ENCODE peak calls at places on chromosomes 7 and 10, in eight cellular contexts. One of them, this sample, is unnamed.

GRCh38 chr10:22247636-22248035 is 29.8 kb upstream of the EBLN1 start:
- DNase-seq in H54: no peak
- DNase-seq in NCI-H1092 treated with DMSO at 0.1 percent for 48 hours: no peak
- DNase-seq in GM12891: no peak
- DNase-seq in fibroblast of the aortic adventitia: no peak
- DNase-seq in heart left ventricle: no peak
- DNase-seq in germinal center: no peak
- DNase-seq in Kasumi-1: no peak
- DNase-seq in this sample: no peak

GRCh38 chr7:40826419-40827216 is 691.8 kb downstream of the SUGCT start:
- DNase-seq in H54: no peak
- DNase-seq in NCI-H1092 treated with DMSO at 0.1 percent for 48 hours: no peak
- DNase-seq in GM12891: no peak
- DNase-seq in fibroblast of the aortic adventitia: peak
- DNase-seq in heart left ventricle: no peak
- DNase-seq in germinal center: no peak
- DNase-seq in Kasumi-1: no peak
- DNase-seq in this sample: no peak

GRCh38 chr7:89584896-89585295 is 569.4 kb upstream of the STEAP1 start:
- DNase-seq in H54: no peak
- DNase-seq in NCI-H1092 treated with DMSO at 0.1 percent for 48 hours: no peak
- DNase-seq in GM12891: no peak
- DNase-seq in fibroblast of the aortic adventitia: no peak
- DNase-seq in heart left ventricle: no peak
- DNase-seq in germinal center: no peak
- DNase-seq in Kasumi-1: no peak
- DNase-seq in this sample: no peak

GRCh38 chr7:95059842-95060313 is 152.5 kb downstream of the PPP1R9A start:
- DNase-seq in H54: no peak
- DNase-seq in NCI-H1092 treated with DMSO at 0.1 percent for 48 hours: no peak
- DNase-seq in GM12891: no peak
- DNase-seq in fibroblast of the aortic adventitia: no peak
- DNase-seq in heart left ventricle: peak
- DNase-seq in germinal center: no peak
- DNase-seq in Kasumi-1: no peak
- DNase-seq in this sample: no peak

GRCh38 chr7:26813426-26813825 is 51.0 kb downstream of the SKAP2 start:
- DNase-seq in H54: no peak
- DNase-seq in NCI-H1092 treated with DMSO at 0.1 percent for 48 hours: no peak
- DNase-seq in GM12891: no peak
- DNase-seq in fibroblast of the aortic adventitia: peak
- DNase-seq in heart left ventricle: no peak
- DNase-seq in germinal center: no peak
- DNase-seq in Kasumi-1: no peak
- DNase-seq in this sample: no peak

GRCh38 chr7:24660541-24660940 is 87.3 kb downstream of the PALS2 start:
- DNase-seq in H54: no peak
- DNase-seq in NCI-H1092 treated with DMSO at 0.1 percent for 48 hours: no peak
- DNase-seq in GM12891: no peak
- DNase-seq in fibroblast of the aortic adventitia: peak
- DNase-seq in heart left ventricle: no peak
- DNase-seq in germinal center: no peak
- DNase-seq in Kasumi-1: no peak
- DNase-seq in this sample: no peak

GRCh38 chr7:34879871-34880270 is 157.4 kb downstream of the DPY19L1 start:
- DNase-seq in H54: no peak
- DNase-seq in NCI-H1092 treated with DMSO at 0.1 percent for 48 hours: no peak
- DNase-seq in GM12891: no peak
- DNase-seq in fibroblast of the aortic adventitia: no peak
- DNase-seq in heart left ventricle: no peak
- DNase-seq in germinal center: no peak
- DNase-seq in Kasumi-1: no peak
- DNase-seq in this sample: no peak

GRCh38 chr7:35624299-35625186 is 70.4 kb downstream of the HERPUD2 start:
- DNase-seq in H54: peak
- DNase-seq in NCI-H1092 treated with DMSO at 0.1 percent for 48 hours: peak
- DNase-seq in GM12891: peak
- DNase-seq in fibroblast of the aortic adventitia: peak
- DNase-seq in heart left ventricle: peak
- DNase-seq in germinal center: peak
- DNase-seq in Kasumi-1: peak
- DNase-seq in this sample: no peak

GRCh38 chr10:118471863-118472262 is 123.6 kb downstream of the PRLHR start:
- DNase-seq in H54: no peak
- DNase-seq in NCI-H1092 treated with DMSO at 0.1 percent for 48 hours: no peak
- DNase-seq in GM12891: no peak
- DNase-seq in fibroblast of the aortic adventitia: peak
- DNase-seq in heart left ventricle: no peak
- DNase-seq in germinal center: no peak
- DNase-seq in Kasumi-1: no peak
- DNase-seq in this sample: no peak

GRCh38 chr10:46536171-46536570 is 20.3 kb downstream of the GPRIN2 start:
- DNase-seq in H54: no peak
- DNase-seq in NCI-H1092 treated with DMSO at 0.1 percent for 48 hours: no peak
- DNase-seq in GM12891: no peak
- DNase-seq in fibroblast of the aortic adventitia: no peak
- DNase-seq in heart left ventricle: no peak
- DNase-seq in germinal center: no peak
- DNase-seq in Kasumi-1: no peak
- DNase-seq in this sample: peak

GRCh38 chr10:115095758-115096157 is 2.6 kb downstream of the ATRNL1 start:
- DNase-seq in H54: no peak
- DNase-seq in NCI-H1092 treated with DMSO at 0.1 percent for 48 hours: no peak
- DNase-seq in GM12891: no peak
- DNase-seq in fibroblast of the aortic adventitia: no peak
- DNase-seq in heart left ventricle: no peak
- DNase-seq in germinal center: no peak
- DNase-seq in Kasumi-1: no peak
- DNase-seq in this sample: no peak

GRCh38 chr10:6494934-6495592 is 85.0 kb downstream of the PRKCQ start:
- DNase-seq in H54: no peak
- DNase-seq in NCI-H1092 treated with DMSO at 0.1 percent for 48 hours: no peak
- DNase-seq in GM12891: no peak
- DNase-seq in fibroblast of the aortic adventitia: no peak
- DNase-seq in heart left ventricle: no peak
- DNase-seq in germinal center: no peak
- DNase-seq in Kasumi-1: no peak
- DNase-seq in this sample: no peak

GRCh38 chr7:27138987-27139334 is 4.5 kb downstream of the HOXA5 start:
- DNase-seq in H54: no peak
- DNase-seq in NCI-H1092 treated with DMSO at 0.1 percent for 48 hours: no peak
- DNase-seq in GM12891: no peak
- DNase-seq in fibroblast of the aortic adventitia: no peak
- DNase-seq in heart left ventricle: no peak
- DNase-seq in germinal center: no peak
- DNase-seq in Kasumi-1: no peak
- DNase-seq in this sample: no peak

GRCh38 chr7:78033428-78033827 is 234.9 kb downstream of the PHTF2 start:
- DNase-seq in H54: no peak
- DNase-seq in NCI-H1092 treated with DMSO at 0.1 percent for 48 hours: no peak
- DNase-seq in GM12891: no peak
- DNase-seq in fibroblast of the aortic adventitia: no peak
- DNase-seq in heart left ventricle: no peak
- DNase-seq in germinal center: no peak
- DNase-seq in Kasumi-1: no peak
- DNase-seq in this sample: no peak

GRCh38 chr10:72904806-72905205 is 11.3 kb downstream of the OIT3 start:
- DNase-seq in H54: no peak
- DNase-seq in NCI-H1092 treated with DMSO at 0.1 percent for 48 hours: no peak
- DNase-seq in GM12891: no peak
- DNase-seq in fibroblast of the aortic adventitia: no peak
- DNase-seq in heart left ventricle: no peak
- DNase-seq in germinal center: peak
- DNase-seq in Kasumi-1: no peak
- DNase-seq in this sample: no peak

GRCh38 chr7:38428040-38428439 is 154.6 kb upstream of the TARP start:
- DNase-seq in H54: no peak
- DNase-seq in NCI-H1092 treated with DMSO at 0.1 percent for 48 hours: no peak
- DNase-seq in GM12891: no peak
- DNase-seq in fibroblast of the aortic adventitia: peak
- DNase-seq in heart left ventricle: no peak
- DNase-seq in germinal center: no peak
- DNase-seq in Kasumi-1: no peak
- DNase-seq in this sample: no peak

GRCh38 chr10:121409466-121410104 is 188.7 kb downstream of the FGFR2 start:
- DNase-seq in H54: no peak
- DNase-seq in NCI-H1092 treated with DMSO at 0.1 percent for 48 hours: no peak
- DNase-seq in GM12891: no peak
- DNase-seq in fibroblast of the aortic adventitia: no peak
- DNase-seq in heart left ventricle: no peak
- DNase-seq in germinal center: no peak
- DNase-seq in Kasumi-1: no peak
- DNase-seq in this sample: no peak

GRCh38 chr7:43864126-43864525 is 5.2 kb downstream of the MRPS24 start:
- DNase-seq in H54: no peak
- DNase-seq in NCI-H1092 treated with DMSO at 0.1 percent for 48 hours: no peak
- DNase-seq in GM12891: no peak
- DNase-seq in fibroblast of the aortic adventitia: no peak
- DNase-seq in heart left ventricle: no peak
- DNase-seq in germinal center: no peak
- DNase-seq in Kasumi-1: no peak
- DNase-seq in this sample: no peak

GRCh38 chr10:131773321-131773988 is 127.4 kb upstream of the PPP2R2D start:
- DNase-seq in H54: no peak
- DNase-seq in NCI-H1092 treated with DMSO at 0.1 percent for 48 hours: no peak
- DNase-seq in GM12891: no peak
- DNase-seq in fibroblast of the aortic adventitia: no peak
- DNase-seq in heart left ventricle: no peak
- DNase-seq in germinal center: no peak
- DNase-seq in Kasumi-1: no peak
- DNase-seq in this sample: no peak

GRCh38 chr7:125279956-125280355 is 350.3 kb upstream of the POT1 start:
- DNase-seq in H54: no peak
- DNase-seq in NCI-H1092 treated with DMSO at 0.1 percent for 48 hours: peak
- DNase-seq in GM12891: no peak
- DNase-seq in fibroblast of the aortic adventitia: no peak
- DNase-seq in heart left ventricle: no peak
- DNase-seq in germinal center: no peak
- DNase-seq in Kasumi-1: no peak
- DNase-seq in this sample: no peak

GRCh38 chr10:12609435-12609834 is 260.1 kb downstream of the CAMK1D start:
- DNase-seq in H54: no peak
- DNase-seq in NCI-H1092 treated with DMSO at 0.1 percent for 48 hours: no peak
- DNase-seq in GM12891: no peak
- DNase-seq in fibroblast of the aortic adventitia: no peak
- DNase-seq in heart left ventricle: no peak
- DNase-seq in germinal center: no peak
- DNase-seq in Kasumi-1: no peak
- DNase-seq in this sample: no peak

GRCh38 chr7:44622342-44623151 is 16.1 kb downstream of the OGDH start:
- DNase-seq in H54: peak
- DNase-seq in NCI-H1092 treated with DMSO at 0.1 percent for 48 hours: no peak
- DNase-seq in GM12891: no peak
- DNase-seq in fibroblast of the aortic adventitia: no peak
- DNase-seq in heart left ventricle: no peak
- DNase-seq in germinal center: no peak
- DNase-seq in Kasumi-1: no peak
- DNase-seq in this sample: no peak

GRCh38 chr7:27172823-27173411 is 1.2 kb downstream of the HOXA10 start:
- DNase-seq in H54: peak
- DNase-seq in NCI-H1092 treated with DMSO at 0.1 percent for 48 hours: no peak
- DNase-seq in GM12891: no peak
- DNase-seq in fibroblast of the aortic adventitia: no peak
- DNase-seq in heart left ventricle: no peak
- DNase-seq in germinal center: no peak
- DNase-seq in Kasumi-1: peak
- DNase-seq in this sample: peak

GRCh38 chr7:130831817-130832481 is 97.9 kb upstream of the KLF14 start:
- DNase-seq in H54: no peak
- DNase-seq in NCI-H1092 treated with DMSO at 0.1 percent for 48 hours: peak
- DNase-seq in GM12891: no peak
- DNase-seq in fibroblast of the aortic adventitia: peak
- DNase-seq in heart left ventricle: no peak
- DNase-seq in germinal center: peak
- DNase-seq in Kasumi-1: peak
- DNase-seq in this sample: no peak

GRCh38 chr10:102452672-102453340 is 1.5 kb upstream of the C10orf95 start:
- DNase-seq in H54: peak
- DNase-seq in NCI-H1092 treated with DMSO at 0.1 percent for 48 hours: no peak
- DNase-seq in GM12891: no peak
- DNase-seq in fibroblast of the aortic adventitia: peak
- DNase-seq in heart left ventricle: no peak
- DNase-seq in germinal center: no peak
- DNase-seq in Kasumi-1: no peak
- DNase-seq in this sample: no peak

GRCh38 chr10:28800144-28800543 is 122.8 kb downstream of the BAMBI start:
- DNase-seq in H54: no peak
- DNase-seq in NCI-H1092 treated with DMSO at 0.1 percent for 48 hours: no peak
- DNase-seq in GM12891: no peak
- DNase-seq in fibroblast of the aortic adventitia: peak
- DNase-seq in heart left ventricle: no peak
- DNase-seq in germinal center: no peak
- DNase-seq in Kasumi-1: no peak
- DNase-seq in this sample: no peak

GRCh38 chr7:1899201-1899600 is 229.1 kb downstream of the ELFN1 start:
- DNase-seq in H54: peak
- DNase-seq in NCI-H1092 treated with DMSO at 0.1 percent for 48 hours: no peak
- DNase-seq in GM12891: no peak
- DNase-seq in fibroblast of the aortic adventitia: peak
- DNase-seq in heart left ventricle: no peak
- DNase-seq in germinal center: no peak
- DNase-seq in Kasumi-1: no peak
- DNase-seq in this sample: peak

GRCh38 chr7:70506463-70506862 is 625.5 kb upstream of the GALNT17 start:
- DNase-seq in H54: no peak
- DNase-seq in NCI-H1092 treated with DMSO at 0.1 percent for 48 hours: peak
- DNase-seq in GM12891: no peak
- DNase-seq in fibroblast of the aortic adventitia: no peak
- DNase-seq in heart left ventricle: no peak
- DNase-seq in germinal center: no peak
- DNase-seq in Kasumi-1: no peak
- DNase-seq in this sample: no peak

GRCh38 chr10:124690971-124691370 is 53.2 kb downstream of the FAM53B start:
- DNase-seq in H54: no peak
- DNase-seq in NCI-H1092 treated with DMSO at 0.1 percent for 48 hours: peak
- DNase-seq in GM12891: no peak
- DNase-seq in fibroblast of the aortic adventitia: no peak
- DNase-seq in heart left ventricle: no peak
- DNase-seq in germinal center: no peak
- DNase-seq in Kasumi-1: no peak
- DNase-seq in this sample: no peak

GRCh38 chr7:27329917-27330316 is 87.3 kb downstream of the EVX1 start:
- DNase-seq in H54: peak
- DNase-seq in NCI-H1092 treated with DMSO at 0.1 percent for 48 hours: peak
- DNase-seq in GM12891: no peak
- DNase-seq in fibroblast of the aortic adventitia: peak
- DNase-seq in heart left ventricle: no peak
- DNase-seq in germinal center: no peak
- DNase-seq in Kasumi-1: peak
- DNase-seq in this sample: no peak

GRCh38 chr7:144907577-144907976 is 71.7 kb upstream of the TPK1 start:
- DNase-seq in H54: no peak
- DNase-seq in NCI-H1092 treated with DMSO at 0.1 percent for 48 hours: no peak
- DNase-seq in GM12891: no peak
- DNase-seq in fibroblast of the aortic adventitia: no peak
- DNase-seq in heart left ventricle: no peak
- DNase-seq in germinal center: no peak
- DNase-seq in Kasumi-1: no peak
- DNase-seq in this sample: no peak

GRCh38 chr7:150900675-150901074 is 48.4 kb downstream of the AOC1 start:
- DNase-seq in H54: no peak
- DNase-seq in NCI-H1092 treated with DMSO at 0.1 percent for 48 hours: no peak
- DNase-seq in GM12891: no peak
- DNase-seq in fibroblast of the aortic adventitia: no peak
- DNase-seq in heart left ventricle: no peak
- DNase-seq in germinal center: no peak
- DNase-seq in Kasumi-1: no peak
- DNase-seq in this sample: no peak

GRCh38 chr10:70595566-70596016 is 7.0 kb downstream of the PRF1 start:
- DNase-seq in H54: no peak
- DNase-seq in NCI-H1092 treated with DMSO at 0.1 percent for 48 hours: no peak
- DNase-seq in GM12891: no peak
- DNase-seq in fibroblast of the aortic adventitia: no peak
- DNase-seq in heart left ventricle: no peak
- DNase-seq in germinal center: no peak
- DNase-seq in Kasumi-1: no peak
- DNase-seq in this sample: no peak

GRCh38 chr7:23167691-23168090 is 14.2 kb upstream of the NUP42 start:
- DNase-seq in H54: no peak
- DNase-seq in NCI-H1092 treated with DMSO at 0.1 percent for 48 hours: no peak
- DNase-seq in GM12891: no peak
- DNase-seq in fibroblast of the aortic adventitia: no peak
- DNase-seq in heart left ventricle: no peak
- DNase-seq in germinal center: no peak
- DNase-seq in Kasumi-1: no peak
- DNase-seq in this sample: no peak